ENCODE peak calls at places on chromosomes 13 and 19, in six cellular contexts. C is tibial nerve, O is lower leg skin, K is adrenal gland, H is endothelial cell of umbilical vein, Q is spleen. P is an unnamed sample.

GRCh38 chr19:406121-406711 is 2.7 kb downstream of the C2CD4C start:
- DNase-seq in C (no peak), O (no peak), K (no peak), H (no peak), Q (peak), P (no peak)

GRCh38 chr19:14425696-14426138 is 6.6 kb upstream of the DDX39A start:
- DNase-seq in C (no peak), O (no peak), K (no peak), H (no peak), Q (no peak), P (no peak)

GRCh38 chr13:28590450-28590849 is 68.5 kb upstream of the POMP start:
- DNase-seq in C (no peak), O (no peak), K (no peak), H (no peak), Q (no peak), P (no peak)

GRCh38 chr13:107005577-107005976 is 437.6 kb upstream of the ARGLU1 start:
- DNase-seq in C (no peak), O (no peak), K (no peak), H (no peak), Q (no peak), P (no peak)

GRCh38 chr13:113981201-113981605 is 7.3 kb upstream of the C13orf46 start:
- DNase-seq in C (peak), O (peak), K (no peak), H (no peak), Q (peak), P (peak)

GRCh38 chr19:372306-372890 is 27.8 kb upstream of the MIER2 start:
- DNase-seq in C (no peak), O (no peak), K (peak), H (peak), Q (peak), P (no peak)

GRCh38 chr13:64130170-64130569 is 2714.5 kb upstream of the PCDH20 start:
- DNase-seq in C (no peak), O (no peak), K (no peak), H (no peak), Q (peak), P (no peak)

GRCh38 chr13:111929036-111929616 is 137.8 kb upstream of the SOX1 start:
- DNase-seq in C (no peak), O (no peak), K (no peak), H (no peak), Q (peak), P (no peak)

GRCh38 chr19:55464039-55464668 is 397 bp downstream of the C19orf85 start:
- DNase-seq in C (no peak), O (no peak), K (peak), H (no peak), Q (peak), P (no peak)

GRCh38 chr19:55466246-55466614 is 1.7 kb upstream of the C19orf85 start:
- DNase-seq in C (no peak), O (no peak), K (no peak), H (no peak), Q (no peak), P (no peak)

GRCh38 chr19:55463583-55464031 is 944 bp downstream of the C19orf85 start:
- DNase-seq in C (no peak), O (no peak), K (peak), H (no peak), Q (peak), P (no peak)

GRCh38 chr19:55465460-55466245 is 1.1 kb upstream of the C19orf85 start:
- DNase-seq in C (no peak), O (no peak), K (no peak), H (no peak), Q (peak), P (no peak)

DNA sequence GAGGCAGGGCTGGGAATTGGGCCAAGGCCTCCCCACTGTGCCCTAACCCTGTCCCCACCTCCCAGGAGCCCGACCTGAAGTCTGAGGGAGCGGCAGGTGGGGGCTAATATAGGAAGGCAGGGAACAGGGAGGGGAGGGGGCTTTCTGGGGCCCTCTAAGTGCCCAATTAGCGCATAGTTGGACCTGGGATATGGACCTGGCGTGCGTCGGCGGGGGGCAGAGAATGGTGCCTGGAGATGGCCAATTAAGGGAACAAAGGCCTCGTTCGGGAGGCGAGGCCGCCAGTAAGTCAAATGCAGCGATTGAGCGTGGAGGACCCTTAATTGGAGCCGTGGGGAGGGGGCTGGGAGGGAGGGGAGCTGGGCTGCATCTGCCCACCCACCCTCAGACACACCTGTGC is at the start of gene C19orf85:
- DNase-seq in C (no peak), O (no peak), K (no peak), H (no peak), Q (no peak), P (no peak)
- TF ChIP-seq POLR2A in C (no peak), O (no peak), K (no peak), H (no peak), Q (no peak), P (no peak)

GRCh38 chr19:45505996-45506245 is 1.4 kb upstream of the VASP start:
- DNase-seq in C (no peak), O (no peak), K (no peak), H (no peak), Q (no peak), P (no peak)

GRCh38 chr19:45507864-45508680 is 793 bp downstream of the VASP start:
- DNase-seq in C (no peak), O (no peak), K (peak), H (peak), Q (peak), P (peak)

GRCh38 chr19:45506991-45507863 is at the start of gene VASP:
- DNase-seq in C (peak), O (peak), K (peak), H (peak), Q (peak), P (peak)

GRCh38 chr19:45505151-45505995 is 1.9 kb upstream of the VASP start:
- DNase-seq in C (no peak), O (no peak), K (no peak), H (no peak), Q (no peak), P (no peak)

DNA sequence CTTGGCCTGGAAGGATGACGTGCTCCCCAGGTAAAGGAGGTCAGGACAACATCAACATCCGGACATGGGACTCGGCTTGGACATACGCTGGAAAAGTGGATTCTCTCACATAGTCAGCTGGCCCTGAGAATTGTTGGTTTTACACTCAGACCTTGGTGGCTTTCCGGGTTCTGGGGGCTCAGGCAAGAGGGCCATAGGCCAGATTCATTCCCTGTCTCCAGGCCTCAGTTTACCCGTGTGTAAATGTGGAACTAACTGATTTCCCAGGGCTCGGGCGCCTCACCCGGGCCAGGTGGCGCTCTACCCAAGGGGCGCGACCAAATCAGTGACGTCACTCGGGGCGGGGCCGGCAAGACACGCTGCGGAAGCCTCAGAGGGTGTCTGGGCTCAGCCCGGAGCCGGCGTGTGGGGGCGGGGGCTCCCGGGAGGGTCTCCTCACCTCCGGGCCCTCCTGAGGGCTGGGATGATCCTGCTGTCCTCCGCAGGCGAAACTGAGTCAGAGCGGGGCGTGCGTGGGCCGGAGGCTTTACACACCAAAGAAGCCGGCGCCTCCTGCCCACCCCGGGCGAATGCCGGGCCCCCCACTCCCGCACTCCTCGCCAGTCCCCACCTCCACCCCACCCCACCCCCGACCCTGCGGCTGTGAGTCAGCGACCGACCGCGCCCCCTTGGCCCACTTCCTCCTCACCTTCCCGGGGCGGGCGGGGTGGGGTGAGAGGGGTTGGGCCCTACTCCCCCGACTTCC is 861 bp upstream of the VASP start:
- DNase-seq in C (peak), O (peak), K (peak), H (peak), Q (peak), P (peak)
- TF ChIP-seq POLR2A in C (no peak), O (peak), K (peak), H (peak), Q (peak), P (peak)

GRCh38 chr19:36685835-36686234 is 1.6 kb upstream of the ZNF567 start:
- DNase-seq in C (no peak), O (no peak), K (no peak), H (no peak), Q (no peak), P (no peak)

GRCh38 chr19:36688058-36688457 is 646 bp downstream of the ZNF567 start:
- DNase-seq in C (no peak), O (no peak), K (no peak), H (no peak), Q (no peak), P (no peak)

GRCh38 chr19:36686365-36687213 is 823 bp upstream of the ZNF567 start:
- DNase-seq in C (no peak), O (peak), K (no peak), H (no peak), Q (no peak), P (peak)

GRCh38 chr19:36687214-36688056 is at the start of gene ZNF567:
- DNase-seq in C (peak), O (peak), K (peak), H (peak), Q (peak), P (peak)
- TF ChIP-seq POLR2A in C (peak), O (peak), K (peak), H (peak), Q (peak), P (peak)

GRCh38 chr19:2724148-2724557 is 3.0 kb upstream of the DIRAS1 start:
- DNase-seq in C (no peak), O (no peak), K (no peak), H (no peak), Q (no peak), P (no peak)

GRCh38 chr19:2723345-2723715 is 2.2 kb upstream of the DIRAS1 start:
- DNase-seq in C (no peak), O (no peak), K (no peak), H (no peak), Q (no peak), P (no peak)

GRCh38 chr19:2723747-2724146 is 2.6 kb upstream of the DIRAS1 start:
- DNase-seq in C (no peak), O (no peak), K (no peak), H (no peak), Q (no peak), P (no peak)

GRCh38 chr19:2721570-2722540 is 683 bp upstream of the DIRAS1 start:
- DNase-seq in C (no peak), O (no peak), K (no peak), H (no peak), Q (no peak), P (no peak)

DNA sequence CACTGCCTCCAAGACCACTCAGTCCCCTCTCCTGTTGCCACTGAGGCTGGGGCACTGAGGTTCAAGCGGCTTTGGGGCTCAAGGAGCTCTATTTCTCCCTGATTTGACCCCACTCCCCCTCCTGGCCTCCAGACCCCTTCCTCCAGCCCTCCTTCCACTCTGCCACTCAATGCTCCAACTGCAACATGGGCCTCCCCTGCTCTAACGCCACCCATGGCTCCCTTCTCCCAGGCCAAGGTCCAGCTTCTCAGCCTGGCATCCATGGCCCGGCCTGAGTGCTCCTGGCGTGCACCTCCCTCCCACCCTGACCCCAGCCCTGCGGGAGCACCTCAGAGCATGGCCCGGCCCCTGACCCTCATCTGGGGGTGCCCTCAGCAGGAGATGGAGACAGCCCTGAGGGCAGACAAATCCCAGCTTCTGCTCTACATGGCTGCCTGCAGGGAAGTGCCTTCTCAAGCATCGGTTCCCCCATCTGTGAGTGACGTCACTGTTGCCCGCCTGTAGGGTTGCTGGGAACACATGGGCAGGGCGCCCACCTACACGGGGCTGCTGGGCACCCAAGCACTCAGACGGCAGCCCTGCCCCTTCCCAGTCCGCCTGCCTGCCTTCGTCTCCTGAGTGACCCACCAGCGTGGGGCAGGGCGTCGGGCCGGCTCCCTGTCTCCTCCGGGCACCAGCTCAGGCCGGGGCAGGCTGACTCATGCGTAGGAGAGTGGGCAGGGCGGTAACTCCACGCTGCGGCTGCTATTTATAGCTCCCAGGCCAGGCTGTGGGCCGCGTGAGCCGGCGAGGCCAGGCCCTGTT is 1.6 kb upstream of the DIRAS1 start:
- DNase-seq in C (no peak), O (no peak), K (peak), H (no peak), Q (no peak), P (no peak)
- TF ChIP-seq POLR2A in C (no peak), O (no peak), K (peak), H (no peak), Q (no peak), P (no peak)

P was measured in prostate gland.